ENCODE peak calls at places on chromosomes 12 and 14, in ten cellular contexts. G is GM10248; U is transverse colon; P is fibroblast of pulmonary artery; J is GM04504; S is HL-60; A is naive thymus-derived CD8-positive, alpha-beta T cell; I is HFFc6; N is stimulated activated CD4-positive, alpha-beta T cell treated with anti-CD3 and anti-CD28 coated beads, Interleukin-12 subunit alpha, Interleukin-12 subunit beta, amount 100 ng/mL, for 4 hours; W is activated T-helper 1 cell treated with anti-CD3 and anti-CD28 coated beads, Interleukin-2, amount 50 U/mL, for 16 hours. X is an unnamed sample.

GRCh38 chr14:100375963-100376735 is 53.0 kb downstream of the SLC25A47 start:
- DNase-seq in G (peak; percentile 93), U (peak; percentile 95), P (peak; percentile 98), J (peak; percentile 92), S (peak; percentile 90), A (peak; percentile 90), I (peak; percentile 95), N (peak; percentile 92), W (peak; percentile 82), X (peak; percentile 97)

GRCh38 chr12:70258605-70259403 is 15.6 kb downstream of the CNOT2 start:
- DNase-seq in G (no peak), U (no peak), P (no peak), J (no peak), S (no peak), A (no peak), I (no peak), N (no peak), W (no peak), X (peak; percentile 48)

GRCh38 chr12:112848338-112848715 is 56.8 kb downstream of the RPH3A start:
- DNase-seq in G (no peak), U (no peak), P (no peak), J (no peak), S (no peak), A (no peak), I (no peak), N (no peak), W (no peak), X (no peak)

GRCh38 chr12:131091976-131092691 is 138.4 kb downstream of the ADGRD1 start:
- DNase-seq in G (no peak), U (peak; percentile 6), P (no peak), J (no peak), S (no peak), A (no peak), I (no peak), N (no peak), W (no peak), X (peak; percentile 40)

GRCh38 chr14:74503973-74504335 is 10.4 kb downstream of the ISCA2 start:
- DNase-seq in G (no peak), U (no peak), P (no peak), J (no peak), S (no peak), A (no peak), I (no peak), N (no peak), W (no peak), X (no peak)

GRCh38 chr12:64566882-64567517 is 43.3 kb upstream of the RASSF3 start:
- DNase-seq in G (no peak), U (no peak), P (no peak), J (no peak), S (peak; percentile 27), A (no peak), I (no peak), N (no peak), W (no peak), X (no peak)

GRCh38 chr12:54222609-54223008 is 33.8 kb upstream of the SMUG1 start:
- DNase-seq in G (no peak), U (no peak), P (peak; percentile 76), J (peak; percentile 92), S (no peak), A (no peak), I (peak; percentile 99), N (no peak), W (no peak), X (no peak)

GRCh38 chr12:94689646-94690036 is 39.3 kb upstream of the TMCC3 start:
- DNase-seq in G (no peak), U (no peak), P (peak; percentile 26), J (no peak), S (no peak), A (no peak), I (no peak), N (no peak), W (no peak), X (peak; percentile 62)

GRCh38 chr12:28237423-28237822 is 47.2 kb downstream of the CCDC91 start:
- DNase-seq in G (no peak), U (no peak), P (peak; percentile 17), J (no peak), S (no peak), A (no peak), I (no peak), N (no peak), W (no peak), X (no peak)

GRCh38 chr14:101201535-101202125 is 298.1 kb upstream of the RTL1 start:
- DNase-seq in G (no peak), U (no peak), P (no peak), J (no peak), S (no peak), A (no peak), I (no peak), N (no peak), W (no peak), X (no peak)

GRCh38 chr14:54225457-54225856 is 171.3 kb upstream of the CDKN3 start:
- DNase-seq in G (no peak), U (no peak), P (no peak), J (no peak), S (no peak), A (no peak), I (no peak), N (no peak), W (no peak), X (no peak)

GRCh38 chr14:91947196-91948184 is at the start of gene FBLN5:
- DNase-seq in G (no peak), U (peak; percentile 48), P (peak; percentile 76), J (peak; percentile 87), S (no peak), A (peak; percentile 30), I (peak; percentile 79), N (peak; percentile 49), W (no peak), X (peak; percentile 83)

GRCh38 chr12:53005215-53005985 is 856 bp upstream of the EIF4B start:
- DNase-seq in G (no peak), U (no peak), P (no peak), J (no peak), S (no peak), A (peak; percentile 5), I (no peak), N (no peak), W (no peak), X (no peak)

GRCh38 chr14:35285991-35286564 is 6.1 kb upstream of the PSMA6 start:
- DNase-seq in G (no peak), U (no peak), P (no peak), J (no peak), S (no peak), A (no peak), I (no peak), N (no peak), W (no peak), X (no peak)

GRCh38 chr12:62435337-62436163 is 31.1 kb upstream of the MON2 start:
- DNase-seq in G (peak; percentile 65), U (peak; percentile 52), P (peak; percentile 73), J (peak; percentile 33), S (peak; percentile 11), A (peak; percentile 42), I (peak; percentile 62), N (peak; percentile 28), W (peak; percentile 6), X (peak; percentile 57)

GRCh38 chr12:1347294-1347693 is 247.1 kb downstream of the FBXL14 start:
- DNase-seq in G (no peak), U (no peak), P (no peak), J (no peak), S (no peak), A (no peak), I (no peak), N (no peak), W (no peak), X (no peak)

GRCh38 chr14:50714452-50715073 is 46.5 kb upstream of the SAV1 start:
- DNase-seq in G (peak; percentile 59), U (no peak), P (peak; percentile 64), J (peak; percentile 14), S (no peak), A (peak; percentile 26), I (peak; percentile 45), N (no peak), W (no peak), X (no peak)

GRCh38 chr14:99389171-99389826 is 91.4 kb downstream of the SETD3 start:
- DNase-seq in G (peak; percentile 76), U (peak; percentile 67), P (peak; percentile 35), J (no peak), S (no peak), A (peak; percentile 12), I (no peak), N (peak; percentile 52), W (no peak), X (no peak)

X was measured in Right ventricle myocardium inferior.